ENCODE peak calls at places on chromosomes 1 and 21, in nine cellular contexts. M is endothelial cell of umbilical vein, F is GM23248, G is Peyer's patch, Z is stomach, P is fibroblast of lung, T is neuronal stem cell, J is aorta, V is heart right ventricle. E is an unnamed sample.

GRCh38 chr1:204615881-204616280 is 69.7 kb downstream of the LRRN2 start:
- DNase-seq in M (no peak), F (no peak), G (no peak), Z (no peak), P (no peak), T (no peak), J (no peak), V (no peak), E (no peak)

GRCh38 chr1:178659789-178660208 is 65.2 kb upstream of the RALGPS2 start:
- DNase-seq in M (no peak), F (no peak), G (no peak), Z (no peak), P (no peak), T (no peak), J (no peak), V (no peak), E (no peak)

GRCh38 chr1:93769767-93770166 is 88.1 kb upstream of the BCAR3 start:
- DNase-seq in M (no peak), F (no peak), G (no peak), Z (no peak), P (no peak), T (no peak), J (no peak), V (no peak), E (no peak)

GRCh38 chr1:167492509-167492910 is 25.8 kb downstream of the CD247 start:
- DNase-seq in M (no peak), F (no peak), G (no peak), Z (no peak), P (no peak), T (no peak), J (no peak), V (no peak), E (no peak)

GRCh38 chr1:25661043-25661807 is 44.6 kb downstream of the MAN1C1 start:
- DNase-seq in M (peak; percentile 15), F (peak; percentile 11), G (no peak), Z (peak; percentile 10), P (peak; percentile 39), T (no peak), J (no peak), V (no peak), E (no peak)

GRCh38 chr1:37714226-37714625 is 21.9 kb downstream of the CDCA8 start:
- DNase-seq in M (no peak), F (no peak), G (no peak), Z (no peak), P (no peak), T (no peak), J (no peak), V (no peak), E (no peak)

GRCh38 chr1:85216697-85217096 is 15.9 kb upstream of the SYDE2 start:
- DNase-seq in M (no peak), F (no peak), G (no peak), Z (no peak), P (no peak), T (no peak), J (no peak), V (no peak), E (no peak)

GRCh38 chr1:3611170-3612019 is at the start of gene MEGF6:
- DNase-seq in M (peak; percentile 81), F (peak; percentile 46), G (peak; percentile 65), Z (peak; percentile 73), P (no peak), T (peak; percentile 92), J (peak; percentile 92), V (peak; percentile 53), E (no peak)

GRCh38 chr21:43269461-43269860 is 100.7 kb downstream of the CRYAA start:
- DNase-seq in M (no peak), F (no peak), G (no peak), Z (no peak), P (no peak), T (no peak), J (no peak), V (no peak), E (no peak)

GRCh38 chr1:195495720-195496635 is 1112.3 kb downstream of the KCNT2 start:
- DNase-seq in M (no peak), F (no peak), G (no peak), Z (no peak), P (no peak), T (no peak), J (peak; percentile 67), V (no peak), E (no peak)

GRCh38 chr1:247209306-247209900 is 37.6 kb upstream of the ZNF124 start:
- DNase-seq in M (no peak), F (peak; percentile 38), G (no peak), Z (no peak), P (no peak), T (no peak), J (no peak), V (no peak), E (no peak)

GRCh38 chr21:15687208-15687607 is 42.6 kb upstream of the USP25 start:
- DNase-seq in M (no peak), F (peak; percentile 61), G (no peak), Z (no peak), P (peak; percentile 50), T (no peak), J (no peak), V (no peak), E (peak; percentile 52)

GRCh38 chr1:46399307-46399706 is 5.2 kb downstream of the FAAH start:
- DNase-seq in M (no peak), F (no peak), G (no peak), Z (no peak), P (no peak), T (no peak), J (no peak), V (no peak), E (no peak)

GRCh38 chr1:41714613-41715389 is 203.9 kb downstream of the HIVEP3 start:
- DNase-seq in M (no peak), F (peak; percentile 34), G (peak; percentile 36), Z (no peak), P (no peak), T (no peak), J (no peak), V (no peak), E (no peak)
- H3K27ac ChIP-seq in M (peak overlapping the region; percentile 71), F (no peak overlapping the region), G (no peak overlapping the region), Z (no peak overlapping the region), P (no peak overlapping the region), T (no peak overlapping the region), J (no peak overlapping the region), V (no peak overlapping the region), E (peak overlapping the region; percentile 18)

GRCh38 chr1:32377541-32378220 is 15.3 kb downstream of the TSSK3 start:
- DNase-seq in M (no peak), F (no peak), G (no peak), Z (no peak), P (no peak), T (no peak), J (no peak), V (no peak), E (no peak)

GRCh38 chr1:32380061-32380460 is 14.2 kb downstream of the BSDC1 start:
- DNase-seq in M (no peak), F (no peak), G (no peak), Z (no peak), P (no peak), T (no peak), J (no peak), V (no peak), E (no peak)

GRCh38 chr1:32372149-32372756 is 9.9 kb downstream of the TSSK3 start:
- DNase-seq in M (no peak), F (no peak), G (no peak), Z (no peak), P (no peak), T (no peak), J (no peak), V (no peak), E (no peak)

GRCh38 chr1:32374193-32374592 is 11.9 kb downstream of the TSSK3 start:
- DNase-seq in M (no peak), F (no peak), G (no peak), Z (no peak), P (no peak), T (no peak), J (no peak), V (no peak), E (no peak)

GRCh38 chr1:32376199-32376598 is 13.9 kb downstream of the TSSK3 start:
- DNase-seq in M (no peak), F (no peak), G (no peak), Z (no peak), P (no peak), T (no peak), J (peak; percentile 48), V (no peak), E (no peak)
- H3K36me3 ChIP-seq in M (peaks cover 27% of the 10 kb centered on the region), F (peaks cover 41% of the 10 kb centered on the region), G (no peaks in the 10 kb centered on the region), Z (peaks cover 91% of the 10 kb centered on the region), P (peaks cover 15% of the 10 kb centered on the region), T (peaks cover 96% of the 10 kb centered on the region), J (peaks cover 3% of the 10 kb centered on the region), V (peaks cover 93% of the 10 kb centered on the region), E (peaks cover 92% of the 10 kb centered on the region)

DNA sequence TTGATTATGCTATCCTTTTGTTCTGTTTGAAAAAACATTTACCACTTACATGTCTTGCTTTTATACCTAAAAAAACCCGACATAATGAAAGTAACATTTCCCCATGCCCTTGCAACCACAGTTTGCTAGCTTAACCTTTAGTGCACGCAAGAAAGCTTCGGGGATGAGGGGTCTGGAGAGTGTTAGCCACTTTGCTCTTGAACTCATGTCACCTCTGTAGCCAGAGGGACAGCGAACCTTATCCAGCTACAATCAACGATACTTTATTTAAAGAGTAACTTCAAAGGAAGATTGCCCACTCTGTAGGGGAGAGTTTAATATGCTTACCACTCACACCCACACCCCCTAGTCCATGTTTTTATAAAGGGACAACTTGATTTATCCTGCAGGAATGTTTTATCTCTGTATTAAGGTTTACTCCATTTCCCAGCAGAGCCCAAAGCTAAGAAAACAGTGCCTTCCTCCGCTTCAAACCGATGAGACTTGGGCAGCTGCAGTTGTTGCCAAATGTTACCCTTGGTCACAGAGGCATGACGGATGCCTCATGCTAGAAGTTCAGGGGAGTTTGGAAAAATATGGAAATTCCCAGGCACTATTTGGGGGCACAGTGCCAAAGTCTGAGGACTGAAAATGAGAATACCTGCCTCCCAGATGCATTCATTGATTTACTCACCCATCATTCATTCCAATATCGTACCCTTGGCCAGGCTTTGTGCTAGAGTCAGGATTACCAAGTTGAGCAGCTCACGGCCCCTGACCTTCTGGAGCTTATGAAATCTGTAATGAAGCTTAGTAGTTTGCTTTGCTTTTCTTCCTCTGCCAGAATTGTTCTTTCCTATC is 61.4 kb upstream of the VCAM1 start:
- DNase-seq in M (peak; percentile 65), F (no peak), G (no peak), Z (no peak), P (no peak), T (no peak), J (no peak), V (no peak), E (no peak)
- H3K27ac ChIP-seq in M (no peak overlapping the region), F (no peak overlapping the region), G (no peak overlapping the region), Z (no peak overlapping the region), P (no peak overlapping the region), T (no peak overlapping the region), J (no peak overlapping the region), V (no peak overlapping the region), E (no peak overlapping the region)

DNA sequence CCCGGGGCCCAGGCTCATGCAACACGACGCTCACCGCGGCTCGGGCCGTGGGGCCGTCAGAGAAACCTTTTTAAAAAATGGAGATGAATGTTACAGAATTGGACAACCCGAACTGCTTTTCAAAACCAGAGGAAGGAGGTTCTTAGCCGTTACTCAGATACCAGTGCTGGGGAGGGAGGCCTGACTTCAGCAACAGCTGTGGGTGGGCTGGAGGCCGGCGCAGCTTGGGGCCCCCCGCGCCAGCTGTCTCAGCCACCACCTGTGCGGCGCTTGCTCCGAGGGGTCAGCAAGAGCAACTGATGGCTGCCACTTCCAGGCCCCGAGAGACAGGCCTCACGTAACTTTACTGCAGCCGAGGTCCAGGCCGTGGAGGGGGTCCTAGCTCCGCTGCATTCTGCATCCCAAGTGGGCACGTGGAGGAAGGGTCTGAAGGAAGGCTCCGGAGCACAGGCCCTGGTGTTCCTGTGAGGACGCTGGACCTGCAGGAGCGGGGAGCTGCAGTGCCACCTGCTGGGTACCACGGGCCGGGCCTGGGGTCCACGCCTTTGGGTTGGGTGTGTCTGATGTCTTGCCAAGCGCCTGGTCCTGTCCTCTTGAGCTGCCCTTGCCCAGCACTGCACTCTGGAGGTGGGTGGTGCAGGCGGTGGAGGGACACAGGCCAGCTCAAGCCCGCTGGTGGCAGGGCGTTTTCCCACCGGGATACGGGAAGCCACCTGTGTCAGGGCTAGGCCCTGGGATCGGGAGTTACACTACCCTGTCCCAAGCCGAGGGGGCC is 9.8 kb downstream of the THAP3 start:
- DNase-seq in M (peak; percentile 56), F (peak; percentile 51), G (peak; percentile 82), Z (peak; percentile 80), P (peak; percentile 42), T (no peak), J (peak; percentile 85), V (peak; percentile 69), E (peak; percentile 61)
- H3K36me3 ChIP-seq in M (peaks cover 6% of the 10 kb centered on the region), F (peaks cover 9% of the 10 kb centered on the region), G (no peaks in the 10 kb centered on the region), Z (peaks cover 67% of the 10 kb centered on the region), P (peaks cover 27% of the 10 kb centered on the region), T (peaks cover 94% of the 10 kb centered on the region), J (no peaks in the 10 kb centered on the region), V (peaks cover 54% of the 10 kb centered on the region), E (peaks cover 90% of the 10 kb centered on the region)

E was measured in SJSA1.